ENCODE peak calls at places on chromosomes 2 and 18, in four cellular contexts. T is HepG2, N is H1, C is K562. V is an unnamed sample.

GRCh38 chr2:176536739-176537138 is 267.5 kb downstream of the MTX2 start:
- DNase-seq in C (no peak), N (no peak), T (no peak), V (no peak)

GRCh38 chr2:224023188-224023587 is 15.9 kb downstream of the SERPINE2 start:
- DNase-seq in N (no peak), T (peak), C (no peak), V (no peak)

GRCh38 chr18:78972930-78973331 is 6.7 kb upstream of the SALL3 start:
- DNase-seq in N (no peak), T (no peak), C (no peak), V (no peak)

GRCh38 chr2:71884303-71885042 is 263.2 kb downstream of the CYP26B1 start:
- DNase-seq in N (peak), T (no peak), C (no peak), V (no peak)

GRCh38 chr2:109349555-109350430 is 220.8 kb downstream of the SH3RF3 start:
- DNase-seq in C (no peak), T (no peak), N (peak), V (peak)

GRCh38 chr2:215372968-215373649 is 61.2 kb downstream of the ATIC start:
- DNase-seq in N (no peak), C (no peak), T (no peak), V (no peak)

GRCh38 chr2:145984541-145984940 is 1464.6 kb upstream of the ZEB2 start:
- DNase-seq in C (peak), N (no peak), T (peak), V (no peak)

GRCh38 chr2:71465961-71466300 is 12.6 kb downstream of the DYSF start:
- DNase-seq in N (no peak), T (no peak), C (no peak), V (no peak)

GRCh38 chr2:7242189-7242867 is 325.1 kb downstream of the RNF144A start:
- DNase-seq in N (no peak), T (no peak), C (no peak), V (no peak)

GRCh38 chr2:239532305-239532649 is 131.5 kb upstream of the HDAC4 start:
- DNase-seq in T (no peak), C (no peak), N (no peak), V (no peak)

GRCh38 chr2:173550143-173550542 is 195.5 kb downstream of the CDCA7 start:
- DNase-seq in T (no peak), N (no peak), C (no peak), V (no peak)

GRCh38 chr2:217622205-217622621 is 380.6 kb downstream of the TNS1 start:
- DNase-seq in N (no peak), C (no peak), T (peak), V (peak)

GRCh38 chr2:173997269-173997668 is 32.1 kb upstream of the SP3 start:
- DNase-seq in N (no peak), T (no peak), C (no peak), V (no peak)

GRCh38 chr2:7012141-7012809 is 95.1 kb downstream of the RNF144A start:
- DNase-seq in N (no peak), T (no peak), C (no peak), V (no peak)

GRCh38 chr2:165796129-165796528 is 2.1 kb upstream of the GALNT3 start:
- DNase-seq in N (no peak), T (no peak), C (no peak), V (no peak)

GRCh38 chr2:203361922-203362321 is 33.7 kb downstream of the ABI2 start:
- DNase-seq in T (no peak), N (no peak), C (no peak), V (no peak)

GRCh38 chr2:96117701-96118588 is 1.6 kb upstream of the ADRA2B start:
- DNase-seq in N (no peak), C (peak), T (no peak), V (peak)

GRCh38 chr2:246489-247145 is 17.2 kb downstream of the SH3YL1 start:
- DNase-seq in T (peak), N (no peak), C (peak), V (no peak)

GRCh38 chr2:240423788-240424191 is 11.7 kb upstream of the GPC1 start:
- DNase-seq in N (no peak), C (no peak), T (no peak), V (no peak)

GRCh38 chr2:217077841-217078407 is 218.1 kb upstream of the TNP1 start:
- DNase-seq in C (peak), T (no peak), N (no peak), V (no peak)

GRCh38 chr18:48950536-48951447 is at the start of gene SMAD7:
- DNase-seq in T (no peak), N (no peak), C (no peak), V (no peak)

GRCh38 chr2:96301897-96302296 is 3.4 kb downstream of the SNRNP200 start:
- DNase-seq in N (no peak), T (no peak), C (no peak), V (no peak)

GRCh38 chr2:28639092-28639691 is 112.4 kb upstream of the PPP1CB start:
- DNase-seq in N (no peak), C (no peak), T (no peak), V (no peak)

GRCh38 chr2:213149949-213150314 is 1.5 kb downstream of the IKZF2 start:
- DNase-seq in C (no peak), N (no peak), T (no peak), V (no peak)

GRCh38 chr18:55489742-55490055 is 98.3 kb downstream of the TCF4 start:
- DNase-seq in C (no peak), T (no peak), N (no peak), V (no peak)

GRCh38 chr2:203683932-203684556 is 22.4 kb upstream of the CD28 start:
- DNase-seq in C (no peak), T (peak), N (no peak), V (no peak)

GRCh38 chr2:15728247-15728721 is 136.6 kb downstream of the DDX1 start:
- DNase-seq in C (no peak), T (no peak), N (no peak), V (no peak)

GRCh38 chr2:42944744-42945415 is 152.5 kb upstream of the HAAO start:
- DNase-seq in C (no peak), N (no peak), T (peak), V (no peak)

GRCh38 chr2:163467206-163467605 is 268.6 kb downstream of the FIGN start:
- DNase-seq in T (no peak), C (no peak), N (no peak), V (no peak)

GRCh38 chr2:180663016-180663471 is 317.4 kb upstream of the UBE2E3 start:
- DNase-seq in T (no peak), N (no peak), C (no peak), V (no peak)

GRCh38 chr2:203025592-203025991 is 10.9 kb downstream of the NBEAL1 start:
- DNase-seq in T (no peak), C (no peak), N (no peak), V (no peak)

GRCh38 chr2:151973901-151974199 is 125.0 kb downstream of the CACNB4 start:
- DNase-seq in T (peak), C (no peak), N (peak), V (peak)

GRCh38 chr18:7273301-7273911 is 42.5 kb downstream of the LRRC30 start:
- DNase-seq in C (no peak), T (no peak), N (no peak), V (no peak)

GRCh38 chr2:108534577-108535379 is 508 bp downstream of the LIMS1 start:
- DNase-seq in T (peak), N (no peak), C (no peak), V (peak)

GRCh38 chr2:120844098-120844738 is 108.5 kb downstream of the GLI2 start:
- DNase-seq in C (no peak), T (no peak), N (no peak), V (no peak)

GRCh38 chr18:37641573-37641972 is 76.0 kb upstream of the CELF4 start:
- DNase-seq in C (no peak), N (no peak), T (no peak), V (no peak)

GRCh38 chr2:74216642-74217041 is 18.2 kb downstream of the MTHFD2 start:
- DNase-seq in C (no peak), N (peak), T (no peak), V (no peak)
- TF ChIP-seq ATF2 in C (no peak), N (no peak), T (no peak), V (no peak)

GRCh38 chr2:226124548-226125011 is 675.0 kb downstream of the IRS1 start:
- DNase-seq in N (no peak), T (peak), C (no peak), V (no peak)
- TF ChIP-seq ATF2 in N (no peak), T (no peak), C (no peak), V (no peak)

DNA sequence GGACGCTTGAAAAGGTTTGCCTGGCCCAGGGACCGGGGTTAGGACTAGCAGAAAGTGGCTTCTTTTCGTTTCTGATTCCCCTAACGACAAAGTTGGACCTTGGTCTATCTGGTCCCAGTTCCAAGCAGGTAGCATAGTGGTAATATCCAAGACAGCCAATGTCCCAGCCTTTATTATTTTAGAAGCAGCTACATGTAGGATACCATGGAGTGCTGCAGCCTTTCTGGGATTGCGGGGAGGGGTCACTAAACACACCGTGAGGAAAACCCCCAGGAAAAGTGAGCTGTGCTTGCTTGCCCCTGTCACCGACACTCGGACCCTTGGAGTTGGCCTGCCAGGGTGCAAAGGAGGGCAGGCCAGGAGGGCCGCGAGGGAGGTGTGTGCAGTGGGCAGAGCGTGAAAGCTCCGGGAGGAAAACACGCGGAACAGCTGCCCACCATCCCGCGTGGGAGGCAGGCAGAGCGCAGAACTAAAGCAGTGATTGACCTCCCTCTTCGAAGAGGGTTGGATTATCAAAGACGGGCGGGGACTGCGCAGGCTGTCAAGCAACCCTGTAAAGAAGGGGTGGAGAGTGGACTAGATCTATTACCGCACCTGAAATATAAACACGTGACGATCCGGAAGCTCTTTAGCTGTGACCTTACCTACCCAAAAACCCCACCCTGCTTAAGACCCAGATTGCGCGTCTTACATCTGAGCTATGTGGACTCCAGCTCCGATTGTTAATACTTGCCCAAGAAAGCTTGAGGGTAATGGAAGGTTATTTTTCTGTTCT is 624 bp upstream of the MAP4K3 start:
- DNase-seq in C (peak), N (no peak), T (peak), V (peak)
- TF ChIP-seq ATF2 in C (no peak), N (no peak), T (no peak), V (no peak)

GRCh38 chr18:65436430-65436829 is 314.4 kb upstream of the CDH7 start:
- DNase-seq in T (peak), N (no peak), C (no peak), V (peak)

GRCh38 chr18:65439184-65439583 is 311.6 kb upstream of the CDH7 start:
- DNase-seq in C (no peak), N (no peak), T (no peak), V (no peak)

GRCh38 chr18:65429601-65430000 is 321.2 kb upstream of the CDH7 start:
- DNase-seq in C (no peak), N (no peak), T (no peak), V (no peak)

GRCh38 chr18:65435529-65435928 is 315.3 kb upstream of the CDH7 start:
- DNase-seq in C (no peak), T (no peak), N (no peak), V (no peak)
- TF ChIP-seq ATF2 in C (no peak), T (no peak), N (no peak), V (no peak)

DNA sequence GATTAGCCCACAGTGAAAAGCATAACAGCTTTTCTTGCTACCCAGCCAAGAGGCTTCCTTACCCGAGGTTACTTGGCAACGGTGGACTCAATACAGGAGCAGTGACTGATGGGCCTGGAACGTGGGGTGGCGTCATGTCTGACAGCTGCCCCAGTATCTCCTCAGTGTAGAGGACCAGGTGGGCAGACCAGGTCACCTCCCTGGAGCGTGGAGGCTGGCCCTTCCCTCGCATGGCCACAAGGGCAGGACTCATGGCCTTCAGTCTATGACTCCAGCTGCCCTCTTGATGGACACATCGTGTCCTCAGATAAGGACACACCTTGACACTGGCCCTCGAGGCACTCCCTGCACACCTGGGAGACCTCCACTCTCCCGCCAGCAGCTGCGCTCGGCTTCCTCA is 6.4 kb downstream of the ASPRV1 start:
- DNase-seq in T (peak), N (no peak), C (no peak), V (no peak)
- TF ChIP-seq ATF2 in T (no peak), N (no peak), C (no peak), V (no peak)

DNA sequence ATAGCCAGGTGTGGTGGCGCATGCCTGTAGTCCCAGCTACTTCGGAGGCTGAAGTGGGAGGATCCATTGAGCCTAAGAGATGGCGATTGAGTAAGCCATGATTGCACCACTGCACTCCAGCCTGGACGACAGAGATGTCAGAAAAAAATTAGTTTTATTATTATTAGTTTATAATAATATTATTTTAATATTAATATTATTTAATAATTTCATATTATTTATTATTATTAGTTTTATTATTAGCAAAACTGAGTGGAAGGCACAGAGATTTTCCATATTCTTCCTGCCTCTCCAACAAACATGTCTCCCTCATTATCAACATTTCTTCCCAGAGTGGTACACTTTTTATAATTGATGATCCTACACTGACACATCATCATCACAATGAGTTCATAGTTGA is 278.2 kb downstream of the SOX11 start:
- DNase-seq in T (no peak), N (no peak), C (no peak), V (no peak)
- TF ChIP-seq ATF2 in T (no peak), N (no peak), C (no peak), V (no peak)

GRCh38 chr2:54599326-54599710 is 124.1 kb upstream of the EML6 start:
- DNase-seq in T (no peak), C (no peak), N (no peak), V (no peak)

GRCh38 chr2:54601339-54601738 is 122.1 kb upstream of the EML6 start:
- DNase-seq in N (no peak), C (no peak), T (no peak), V (no peak)

GRCh38 chr2:54598347-54599325 is 124.8 kb upstream of the EML6 start:
- DNase-seq in C (no peak), T (no peak), N (no peak), V (no peak)

GRCh38 chr2:54597153-54597827 is 126.2 kb upstream of the EML6 start:
- DNase-seq in C (no peak), T (no peak), N (no peak), V (no peak)

GRCh38 chr2:54599914-54600313 is 123.5 kb upstream of the EML6 start:
- DNase-seq in T (no peak), C (peak), N (no peak), V (no peak)
- TF ChIP-seq ATF2 in T (no peak), C (no peak), N (no peak), V (no peak)

GRCh38 chr2:98459776-98460175 is 15.1 kb downstream of the INPP4A start:
- DNase-seq in N (no peak), T (no peak), C (no peak), V (no peak)
- TF ChIP-seq ATF2 in N (no peak), T (no peak), C (no peak), V (no peak)

GRCh38 chr18:13444430-13445240 is 226.1 kb downstream of the LDLRAD4 start:
- DNase-seq in N (no peak), T (peak), C (no peak), V (no peak)

GRCh38 chr18:13440277-13441248 is 222.0 kb downstream of the LDLRAD4 start:
- DNase-seq in C (no peak), N (no peak), T (no peak), V (no peak)

GRCh38 chr18:13441731-13442130 is 223.2 kb downstream of the LDLRAD4 start:
- DNase-seq in C (no peak), N (no peak), T (no peak), V (no peak)

GRCh38 chr18:13443546-13443945 is 225.0 kb downstream of the LDLRAD4 start:
- DNase-seq in C (no peak), N (no peak), T (no peak), V (no peak)

GRCh38 chr18:13442451-13442850 is 223.9 kb downstream of the LDLRAD4 start:
- DNase-seq in T (no peak), C (no peak), N (no peak), V (no peak)
- TF ChIP-seq ATF2 in T (no peak), C (no peak), N (no peak), V (no peak)